ENCODE peak calls at places on chromosomes 5 and 9, in five cellular contexts. D, T, R, I and F are unnamed samples. For H3K36me3 and H3K27me3, the result is how much of the 10 kb centered on the place peaks cover.

GRCh38 chr5:139807647-139808030 is 12.0 kb downstream of the PSD2 start:
- DNase-seq in R (no peak), I (no peak), D (no peak), T (no peak), F (no peak)

GRCh38 chr9:71295928-71296327 is 174.5 kb upstream of the TRPM3 start:
- DNase-seq in R (no peak), I (no peak), D (no peak), T (no peak), F (no peak)

GRCh38 chr9:123150708-123151503 is 117.4 kb downstream of the GPR21 start:
- DNase-seq in T (no peak), D (no peak), R (no peak), I (no peak), F (no peak)

GRCh38 chr9:36828574-36829141 is 205.4 kb downstream of the PAX5 start:
- DNase-seq in I (no peak), T (no peak), R (no peak), D (no peak), F (no peak)

GRCh38 chr5:462051-462481 is 19.1 kb downstream of the EXOC3 start:
- DNase-seq in D (no peak), I (peak), T (no peak), R (no peak), F (no peak)

GRCh38 chr9:98472216-98472615 is 216.8 kb upstream of the TBC1D2 start:
- DNase-seq in R (no peak), I (no peak), T (no peak), D (no peak), F (no peak)

GRCh38 chr5:53422539-53422938 is 57.9 kb upstream of the FST start:
- DNase-seq in D (no peak), T (peak), I (no peak), R (no peak), F (no peak)

GRCh38 chr5:135538261-135538660 is 2.5 kb upstream of the NEUROG1 start:
- DNase-seq in R (no peak), I (no peak), D (no peak), T (no peak), F (no peak)

GRCh38 chr5:150079655-150080461 is 6.5 kb downstream of the CSF1R start:
- DNase-seq in I (no peak), R (no peak), D (no peak), T (no peak), F (peak)

GRCh38 chr9:76181781-76182180 is 212.4 kb downstream of the RFK start:
- DNase-seq in T (no peak), I (no peak), R (no peak), D (no peak), F (no peak)

GRCh38 chr5:150522504-150523464 is 14.9 kb downstream of the NDST1 start:
- DNase-seq in R (no peak), I (no peak), T (no peak), D (no peak), F (no peak)

GRCh38 chr5:107979272-107979671 is 308.5 kb upstream of the EFNA5 start:
- DNase-seq in T (no peak), D (no peak), I (no peak), R (no peak), F (no peak)

GRCh38 chr5:160802567-160802966 is 49.4 kb downstream of the ATP10B start:
- DNase-seq in D (no peak), T (no peak), I (no peak), R (no peak), F (no peak)

GRCh38 chr5:177600458-177601018 is 606 bp downstream of the B4GALT7 start:
- DNase-seq in D (peak), R (no peak), I (no peak), T (peak), F (no peak)

GRCh38 chr5:153352685-153353219 is 137.7 kb upstream of the GRIA1 start:
- DNase-seq in D (no peak), I (no peak), T (peak), R (no peak), F (no peak)

GRCh38 chr9:6214903-6215302 is 704 bp upstream of the IL33 start:
- DNase-seq in R (no peak), T (no peak), D (no peak), I (no peak), F (no peak)

GRCh38 chr5:141986072-141986471 is 17.2 kb downstream of the RNF14 start:
- DNase-seq in I (no peak), D (no peak), R (no peak), T (no peak), F (no peak)

GRCh38 chr5:164713682-164714081 is 1208.3 kb downstream of the MAT2B start:
- DNase-seq in D (no peak), I (no peak), T (no peak), R (no peak), F (no peak)

GRCh38 chr9:71647094-71647591 is 121.2 kb downstream of the CEMIP2 start:
- DNase-seq in T (peak), I (peak), D (peak), R (peak), F (peak)

GRCh38 chr9:121568541-121569265 is 69.1 kb upstream of the GGTA1 start:
- DNase-seq in D (peak), R (peak), T (no peak), I (peak), F (peak)

GRCh38 chr5:151205411-151205810 is 18.5 kb downstream of the CCDC69 start:
- DNase-seq in D (no peak), T (no peak), R (no peak), I (no peak), F (peak)

GRCh38 chr5:132759114-132760042 is 12.2 kb downstream of the CCNI2 start:
- DNase-seq in I (no peak), R (no peak), T (no peak), D (no peak), F (peak)

GRCh38 chr9:136670571-136671253 is 8.0 kb downstream of the EGFL7 start:
- DNase-seq in R (no peak), I (no peak), D (no peak), T (no peak), F (no peak)

GRCh38 chr5:38831909-38832308 is 13.9 kb upstream of the OSMR start:
- DNase-seq in R (no peak), D (no peak), I (no peak), T (peak), F (no peak)

GRCh38 chr9:119251951-119252350 is 117.3 kb downstream of the BRINP1 start:
- DNase-seq in I (no peak), T (no peak), R (no peak), D (no peak), F (no peak)

GRCh38 chr9:76456202-76456926 is 2.6 kb upstream of the GCNT1 start:
- DNase-seq in T (no peak), R (no peak), D (no peak), I (no peak), F (no peak)

GRCh38 chr5:64693636-64694035 is 3.3 kb downstream of the SHISAL2B start:
- DNase-seq in T (peak), R (no peak), I (no peak), D (no peak), F (no peak)

GRCh38 chr5:146633273-146633672 is 117.3 kb upstream of the GPR151 start:
- DNase-seq in I (no peak), R (no peak), T (no peak), D (no peak), F (no peak)

GRCh38 chr9:123548749-123549545 is 192.9 kb downstream of the CRB2 start:
- DNase-seq in I (no peak), D (no peak), R (no peak), T (no peak), F (no peak)

GRCh38 chr5:108830705-108831276 is 83.1 kb downstream of the FER start:
- DNase-seq in T (no peak), R (no peak), D (no peak), I (no peak), F (no peak)

GRCh38 chr9:137506274-137506673 is 43.9 kb downstream of the PNPLA7 start:
- DNase-seq in T (no peak), D (no peak), R (no peak), I (no peak), F (no peak)

GRCh38 chr5:32217886-32218396 is 43.8 kb upstream of the GOLPH3 start:
- DNase-seq in T (no peak), R (no peak), I (no peak), D (no peak), F (no peak)

GRCh38 chr9:120524852-120525251 is 55.1 kb downstream of the CDK5RAP2 start:
- DNase-seq in T (no peak), R (no peak), D (no peak), I (no peak), F (no peak)
- H3K36me3 ChIP-seq in T (under half), R (under half), D (under half), I (under half), F (half or more)

DNA sequence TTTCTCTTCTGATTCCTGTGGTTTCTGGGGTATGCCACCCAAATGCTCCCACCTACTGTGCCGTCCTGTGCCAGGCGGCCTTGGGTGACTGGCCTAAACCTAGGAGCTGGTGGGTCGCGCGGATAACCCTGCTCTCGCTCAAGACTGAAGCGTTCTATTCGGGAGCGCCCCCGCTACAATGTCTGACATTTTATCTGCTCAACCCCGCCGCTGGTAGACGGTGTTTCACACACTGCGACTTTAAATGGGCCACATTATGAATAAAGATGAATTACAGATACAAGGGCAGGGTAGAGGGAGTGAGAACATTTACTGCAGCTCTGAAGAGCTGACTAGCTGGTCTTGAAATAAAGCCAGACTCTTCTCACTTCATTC is 775 bp upstream of the PTCH1 start:
- DNase-seq in I (no peak), T (no peak), D (no peak), R (no peak), F (no peak)
- H3K27me3 ChIP-seq in I (under half), T (under half), D (under half), R (under half), F (under half)

GRCh38 chr5:14487101-14487895 is 94.3 kb upstream of the OTULINL start:
- DNase-seq in D (no peak), R (no peak), T (no peak), I (no peak), F (no peak)

GRCh38 chr5:14486486-14486885 is 95.1 kb upstream of the OTULINL start:
- DNase-seq in I (no peak), D (no peak), R (no peak), T (no peak), F (no peak)

GRCh38 chr5:14488697-14489096 is 92.9 kb upstream of the OTULINL start:
- DNase-seq in R (no peak), T (no peak), D (no peak), I (no peak), F (no peak)

GRCh38 chr5:14489643-14490042 is 91.9 kb upstream of the OTULINL start:
- DNase-seq in T (no peak), I (no peak), D (no peak), R (no peak), F (no peak)

GRCh38 chr5:14487896-14488570 is 93.6 kb upstream of the OTULINL start:
- DNase-seq in R (no peak), I (no peak), T (no peak), D (no peak), F (no peak)
- H3K36me3 ChIP-seq in R (under half), I (under half), T (under half), D (under half), F (half or more)

DNA sequence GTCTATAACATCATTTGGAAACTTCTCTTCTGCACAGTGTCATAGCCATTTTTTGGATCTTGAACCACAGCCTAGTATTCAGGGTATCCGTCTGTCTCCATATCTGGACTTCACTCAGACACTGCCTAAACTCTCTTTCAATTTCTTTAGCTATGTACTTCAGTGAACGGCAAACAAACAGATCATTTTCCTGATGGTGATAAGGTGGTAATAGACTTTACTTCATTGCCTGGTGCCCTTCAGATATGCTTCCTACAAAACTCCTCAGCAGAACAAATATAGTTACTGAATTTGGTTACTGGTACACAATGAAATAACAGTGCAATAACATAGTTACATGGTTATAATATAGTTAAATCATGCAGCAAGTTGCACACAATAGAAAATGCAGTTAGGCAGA is 348.2 kb downstream of the ZSWIM6 start:
- DNase-seq in T (no peak), R (no peak), I (no peak), D (no peak), F (no peak)
- H3K27me3 ChIP-seq in T (under half), R (under half), I (under half), D (under half), F (under half)

GRCh38 chr9:83066771-83067170 is 3.8 kb upstream of the RASEF start:
- DNase-seq in R (no peak), D (no peak), I (no peak), T (peak), F (no peak)
- H3K36me3 ChIP-seq in R (under half), D (under half), I (under half), T (under half), F (under half)